ENCODE peak calls at places on chromosomes 3 and 15, in four cellular contexts. N is CD8-positive, alpha-beta memory T cell; I is adipocyte; D is PC-9. S is an unnamed sample.

GRCh38 chr15:62739082-62739481 is 303.5 kb upstream of the TPM1 start:
- DNase-seq in D (peak; percentile 77), I (no peak), N (no peak), S (no peak)

GRCh38 chr3:36444909-36445308 is 64.6 kb downstream of the STAC start:
- DNase-seq in N (no peak), D (no peak), I (peak; percentile 15), S (no peak)

GRCh38 chr15:73688455-73688854 is 4.3 kb downstream of the CD276 start:
- DNase-seq in D (no peak), I (no peak), N (no peak), S (no peak)

GRCh38 chr15:55434989-55435825 is 26.9 kb downstream of the PIERCE2 start:
- DNase-seq in I (peak; percentile 86), D (peak; percentile 37), N (no peak), S (no peak)

GRCh38 chr15:67510597-67511225 is 10.2 kb upstream of the C15orf61 start:
- DNase-seq in D (no peak), I (peak; percentile 74), N (no peak), S (no peak)

GRCh38 chr15:27238209-27238608 is 267.2 kb downstream of the GABRG3 start:
- DNase-seq in N (no peak), D (no peak), I (no peak), S (no peak)

GRCh38 chr15:90883971-90884718 is at the start of gene FES:
- DNase-seq in N (no peak), I (peak; percentile 40), D (no peak), S (peak; percentile 67)

GRCh38 chr3:50251220-50251619 is 15.2 kb downstream of the GNAI2 start:
- DNase-seq in D (peak; percentile 49), I (no peak), N (no peak), S (no peak)

GRCh38 chr3:126773783-126774182 is 69.7 kb downstream of the CHCHD6 start:
- DNase-seq in D (no peak), I (no peak), N (no peak), S (no peak)

GRCh38 chr3:16464499-16465150 is 48.9 kb downstream of the RFTN1 start:
- DNase-seq in I (no peak), D (no peak), N (no peak), S (no peak)

GRCh38 chr3:139124197-139124596 is 79.5 kb upstream of the PRR23C start:
- DNase-seq in N (no peak), I (no peak), D (no peak), S (no peak)

GRCh38 chr3:149879872-149880271 is 66.9 kb downstream of the RNF13 start:
- DNase-seq in D (no peak), N (no peak), I (peak; percentile 91), S (peak; percentile 53)

GRCh38 chr3:72776-73175 is 123.8 kb upstream of the CHL1 start:
- DNase-seq in N (no peak), D (no peak), I (no peak), S (no peak)

GRCh38 chr3:67529915-67530314 is 124.5 kb downstream of the SUCLG2 start:
- DNase-seq in N (no peak), I (no peak), D (no peak), S (no peak)

GRCh38 chr15:25770618-25771369 is 92.3 kb downstream of the ATP10A start:
- DNase-seq in N (no peak), D (no peak), I (no peak), S (no peak)

GRCh38 chr3:101518421-101518871 is 5.4 kb upstream of the SENP7 start:
- DNase-seq in I (no peak), N (no peak), D (peak; percentile 79), S (no peak)

GRCh38 chr15:56102401-56102800 is 109.0 kb upstream of the NEDD4 start:
- DNase-seq in N (no peak), I (no peak), D (no peak), S (peak; percentile 19)

GRCh38 chr15:99683000-99683670 is 50.1 kb downstream of the LYSMD4 start:
- DNase-seq in D (no peak), I (peak; percentile 11), N (no peak), S (no peak)

GRCh38 chr3:119677641-119677934 is 382 bp upstream of the COX17 start:
- DNase-seq in D (no peak), N (no peak), I (no peak), S (no peak)
- H3K27me3 ChIP-seq in D (no peaks in the 10 kb centered on the region), N (no peaks in the 10 kb centered on the region), I (no peaks in the 10 kb centered on the region), S (no peaks in the 10 kb centered on the region)

GRCh38 chr3:53186726-53187125 is 25.7 kb downstream of the PRKCD start:
- DNase-seq in I (no peak), D (no peak), N (no peak), S (no peak)

GRCh38 chr3:53183514-53183913 is 22.5 kb downstream of the PRKCD start:
- DNase-seq in N (no peak), D (no peak), I (no peak), S (no peak)

GRCh38 chr3:53187430-53187829 is 26.4 kb downstream of the PRKCD start:
- DNase-seq in N (no peak), D (no peak), I (no peak), S (no peak)

GRCh38 chr3:53184701-53185100 is 23.7 kb downstream of the PRKCD start:
- DNase-seq in N (no peak), I (no peak), D (no peak), S (no peak)

DNA sequence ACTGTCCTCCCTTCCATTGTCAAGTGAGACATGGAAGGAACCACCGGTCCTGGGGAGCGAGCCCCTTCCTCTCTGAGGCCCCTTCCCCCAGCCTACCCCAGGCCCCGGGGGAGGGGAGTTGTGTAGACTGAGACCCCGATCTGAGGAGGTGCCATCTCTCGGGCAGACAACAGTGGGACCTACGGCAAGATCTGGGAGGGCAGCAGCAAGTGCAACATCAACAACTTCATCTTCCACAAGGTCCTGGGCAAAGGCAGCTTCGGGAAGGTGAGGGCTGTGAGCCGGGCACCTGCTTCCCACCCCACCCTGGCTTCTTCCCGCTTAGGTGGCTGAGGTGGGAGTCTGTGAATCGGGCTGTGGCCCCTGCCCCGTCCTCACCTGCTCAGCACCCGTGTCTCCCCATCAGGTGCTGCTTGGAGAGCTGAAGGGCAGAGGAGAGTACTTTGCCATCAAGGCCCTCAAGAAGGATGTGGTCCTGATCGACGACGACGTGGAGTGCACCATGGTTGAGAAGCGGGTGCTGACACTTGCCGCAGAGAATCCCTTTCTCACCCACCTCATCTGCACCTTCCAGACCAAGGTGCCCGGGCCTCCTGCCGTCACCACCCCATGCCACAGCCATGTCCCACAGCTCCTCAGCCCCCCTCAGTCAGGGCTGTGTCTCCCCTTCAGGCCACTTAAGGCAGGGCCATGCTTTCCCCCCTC is 24.9 kb downstream of the PRKCD start:
- DNase-seq in D (no peak), N (no peak), I (no peak), S (no peak)
- H3K36me3 ChIP-seq in D (no peaks in the 10 kb centered on the region), N (peaks cover 18% of the 10 kb centered on the region), I (peaks cover 87% of the 10 kb centered on the region), S (peaks cover 83% of the 10 kb centered on the region)

GRCh38 chr3:13285007-13285567 is 135.0 kb downstream of the NUP210 start:
- DNase-seq in I (no peak), N (no peak), D (no peak), S (no peak)
- H3K27me3 ChIP-seq in I (peaks cover 54% of the 10 kb centered on the region), N (peaks cover 38% of the 10 kb centered on the region), D (no peaks in the 10 kb centered on the region), S (peaks cover 3% of the 10 kb centered on the region)

GRCh38 chr3:141045849-141046248 is 5.3 kb upstream of the SPSB4 start:
- DNase-seq in I (no peak), N (no peak), D (no peak), S (no peak)
- H3K36me3 ChIP-seq in I (no peaks in the 10 kb centered on the region), N (no peaks in the 10 kb centered on the region), D (no peaks in the 10 kb centered on the region), S (no peaks in the 10 kb centered on the region)

GRCh38 chr15:70121656-70122297 is 24.1 kb upstream of the TLE3 start:
- DNase-seq in D (no peak), I (peak; percentile 51), N (no peak), S (peak; percentile 85)
- H3K27me3 ChIP-seq in D (no peaks in the 10 kb centered on the region), I (peaks cover 23% of the 10 kb centered on the region), N (no peaks in the 10 kb centered on the region), S (no peaks in the 10 kb centered on the region)

GRCh38 chr15:34953851-34954250 is 15.7 kb downstream of the AQR start:
- DNase-seq in D (no peak), I (no peak), N (no peak), S (peak; percentile 87)
- H3K36me3 ChIP-seq in D (no peaks in the 10 kb centered on the region), I (peaks cover 33% of the 10 kb centered on the region), N (peaks cover 7% of the 10 kb centered on the region), S (no peaks in the 10 kb centered on the region)

GRCh38 chr3:122263058-122263457 is 62.0 kb upstream of the CSTA start:
- DNase-seq in D (no peak), I (no peak), N (no peak), S (no peak)
- H3K27me3 ChIP-seq in D (peaks cover 41% of the 10 kb centered on the region), I (peaks cover 40% of the 10 kb centered on the region), N (no peaks in the 10 kb centered on the region), S (no peaks in the 10 kb centered on the region)

GRCh38 chr15:78934063-78935023 is 10.5 kb downstream of the CTSH start:
- DNase-seq in D (no peak), N (no peak), I (peak; percentile 27), S (peak; percentile 66)
- H3K36me3 ChIP-seq in D (peaks cover 4% of the 10 kb centered on the region), N (no peaks in the 10 kb centered on the region), I (no peaks in the 10 kb centered on the region), S (no peaks in the 10 kb centered on the region)

DNA sequence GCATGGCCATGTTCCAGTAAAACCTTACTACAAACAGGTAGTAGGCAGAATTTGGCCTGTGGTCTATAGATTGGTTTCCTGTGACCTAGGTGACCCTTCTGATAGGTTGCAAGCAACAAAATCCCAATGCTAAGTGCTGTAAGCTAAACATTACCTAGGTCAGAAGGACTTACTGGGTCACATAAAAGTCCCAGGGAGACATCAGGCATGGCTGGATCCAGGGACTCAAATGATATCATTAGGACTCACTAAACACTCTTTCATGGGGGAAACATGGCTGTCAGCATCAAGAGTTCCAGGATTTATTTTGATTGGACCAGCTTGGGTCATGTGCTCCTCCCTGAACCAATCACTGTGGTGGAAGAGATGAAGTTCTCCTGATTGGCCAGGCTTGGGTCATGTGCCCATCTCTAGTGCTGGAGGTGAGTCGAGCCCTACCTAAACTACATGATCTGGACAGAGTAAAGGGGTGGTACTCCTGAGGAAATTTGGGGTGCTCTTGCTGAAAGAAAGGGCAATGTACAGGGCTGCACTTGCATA is 16.8 kb upstream of the SLC6A1 start:
- DNase-seq in D (no peak), I (no peak), N (no peak), S (no peak)
- H3K27me3 ChIP-seq in D (peaks cover 95% of the 10 kb centered on the region), I (peaks cover 45% of the 10 kb centered on the region), N (no peaks in the 10 kb centered on the region), S (peaks cover 3% of the 10 kb centered on the region)

S was measured in thyroid gland.